ENCODE peak calls at places on chromosome 6, in nine cellular contexts. One of them, this sample, is unnamed.

GRCh38 chr6:132354517-132355167 is 46.6 kb downstream of the MOXD1 start:
- DNase-seq in kidney tubule cell: peak; percentile 75
- DNase-seq in psoas muscle: peak; percentile 57
- DNase-seq in mammary epithelial cell: peak; percentile 52
- DNase-seq in HS-5: no peak
- DNase-seq in HT-29: no peak
- DNase-seq in omental fat pad: no peak
- DNase-seq in T-helper 17 cell: no peak
- DNase-seq in H54: no peak
- DNase-seq in this sample: no peak

GRCh38 chr6:44921787-44922186 is 406.3 kb upstream of the RUNX2 start:
- DNase-seq in omental fat pad: no peak
- DNase-seq in mammary epithelial cell: peak; percentile 3
- DNase-seq in HS-5: no peak
- DNase-seq in kidney tubule cell: no peak
- DNase-seq in psoas muscle: no peak
- DNase-seq in T-helper 17 cell: no peak
- DNase-seq in H54: no peak
- DNase-seq in HT-29: peak; percentile 29
- DNase-seq in this sample: no peak

GRCh38 chr6:109662192-109662591 is 28.8 kb downstream of the AK9 start:
- DNase-seq in H54: no peak
- DNase-seq in psoas muscle: no peak
- DNase-seq in HS-5: no peak
- DNase-seq in omental fat pad: no peak
- DNase-seq in HT-29: no peak
- DNase-seq in T-helper 17 cell: no peak
- DNase-seq in kidney tubule cell: peak; percentile 65
- DNase-seq in mammary epithelial cell: peak; percentile 15
- DNase-seq in this sample: no peak

GRCh38 chr6:121435444-121436069 is at the start of gene GJA1:
- DNase-seq in HT-29: no peak
- DNase-seq in omental fat pad: no peak
- DNase-seq in mammary epithelial cell: peak; percentile 83
- DNase-seq in kidney tubule cell: peak; percentile 79
- DNase-seq in T-helper 17 cell: no peak
- DNase-seq in HS-5: peak; percentile 60
- DNase-seq in psoas muscle: no peak
- DNase-seq in H54: peak; percentile 27
- DNase-seq in this sample: no peak

GRCh38 chr6:124028117-124028516 is 224.5 kb downstream of the NKAIN2 start:
- DNase-seq in omental fat pad: no peak
- DNase-seq in HT-29: no peak
- DNase-seq in HS-5: no peak
- DNase-seq in mammary epithelial cell: no peak
- DNase-seq in psoas muscle: no peak
- DNase-seq in H54: no peak
- DNase-seq in T-helper 17 cell: no peak
- DNase-seq in kidney tubule cell: no peak
- DNase-seq in this sample: no peak

GRCh38 chr6:10730254-10730653 is 7.4 kb downstream of the TMEM14C start:
- DNase-seq in omental fat pad: no peak
- DNase-seq in mammary epithelial cell: no peak
- DNase-seq in H54: no peak
- DNase-seq in HT-29: no peak
- DNase-seq in kidney tubule cell: no peak
- DNase-seq in HS-5: no peak
- DNase-seq in T-helper 17 cell: no peak
- DNase-seq in psoas muscle: no peak
- DNase-seq in this sample: no peak

GRCh38 chr6:36780517-36781210 is 58.6 kb downstream of the CPNE5 start:
- DNase-seq in HT-29: peak; percentile 40
- DNase-seq in kidney tubule cell: no peak
- DNase-seq in H54: no peak
- DNase-seq in HS-5: no peak
- DNase-seq in T-helper 17 cell: no peak
- DNase-seq in mammary epithelial cell: peak; percentile 11
- DNase-seq in psoas muscle: no peak
- DNase-seq in omental fat pad: no peak
- DNase-seq in this sample: no peak

GRCh38 chr6:125236536-125237327 is 65.0 kb downstream of the HDDC2 start:
- DNase-seq in HT-29: no peak
- DNase-seq in H54: no peak
- DNase-seq in kidney tubule cell: no peak
- DNase-seq in mammary epithelial cell: no peak
- DNase-seq in omental fat pad: no peak
- DNase-seq in psoas muscle: no peak
- DNase-seq in T-helper 17 cell: no peak
- DNase-seq in HS-5: no peak
- DNase-seq in this sample: no peak

GRCh38 chr6:8556370-8557018 is 121.1 kb upstream of the SLC35B3 start:
- DNase-seq in H54: no peak
- DNase-seq in HS-5: peak; percentile 79
- DNase-seq in omental fat pad: no peak
- DNase-seq in mammary epithelial cell: peak; percentile 86
- DNase-seq in psoas muscle: no peak
- DNase-seq in HT-29: no peak
- DNase-seq in T-helper 17 cell: no peak
- DNase-seq in kidney tubule cell: peak; percentile 77
- DNase-seq in this sample: no peak

GRCh38 chr6:166354143-166354542 is 11.8 kb upstream of the SFT2D1 start:
- DNase-seq in HT-29: no peak
- DNase-seq in omental fat pad: no peak
- DNase-seq in kidney tubule cell: no peak
- DNase-seq in HS-5: no peak
- DNase-seq in mammary epithelial cell: no peak
- DNase-seq in psoas muscle: no peak
- DNase-seq in T-helper 17 cell: no peak
- DNase-seq in H54: no peak
- DNase-seq in this sample: no peak

GRCh38 chr6:105808571-105808970 is 277.6 kb upstream of the PRDM1 start:
- DNase-seq in HT-29: no peak
- DNase-seq in kidney tubule cell: no peak
- DNase-seq in H54: no peak
- DNase-seq in mammary epithelial cell: no peak
- DNase-seq in psoas muscle: no peak
- DNase-seq in HS-5: no peak
- DNase-seq in T-helper 17 cell: no peak
- DNase-seq in omental fat pad: no peak
- DNase-seq in this sample: no peak

GRCh38 chr6:139149383-139149782 is 14.5 kb downstream of the HECA start:
- DNase-seq in omental fat pad: no peak
- DNase-seq in psoas muscle: no peak
- DNase-seq in HS-5: no peak
- DNase-seq in HT-29: no peak
- DNase-seq in T-helper 17 cell: no peak
- DNase-seq in mammary epithelial cell: no peak
- DNase-seq in H54: no peak
- DNase-seq in kidney tubule cell: no peak
- DNase-seq in this sample: no peak

GRCh38 chr6:28643017-28643740 is 117.5 kb downstream of the GPX5 start:
- DNase-seq in psoas muscle: no peak
- DNase-seq in omental fat pad: no peak
- DNase-seq in mammary epithelial cell: peak; percentile 86
- DNase-seq in T-helper 17 cell: no peak
- DNase-seq in HS-5: peak; percentile 77
- DNase-seq in kidney tubule cell: peak; percentile 87
- DNase-seq in HT-29: peak; percentile 46
- DNase-seq in H54: peak; percentile 39
- DNase-seq in this sample: no peak

GRCh38 chr6:134984821-134985220 is 34.9 kb upstream of the ALDH8A1 start:
- DNase-seq in mammary epithelial cell: peak; percentile 17
- DNase-seq in HT-29: no peak
- DNase-seq in kidney tubule cell: no peak
- DNase-seq in HS-5: no peak
- DNase-seq in H54: no peak
- DNase-seq in omental fat pad: no peak
- DNase-seq in T-helper 17 cell: no peak
- DNase-seq in psoas muscle: no peak
- DNase-seq in this sample: no peak

GRCh38 chr6:56954389-56955170 is at the start of gene BEND6:
- DNase-seq in mammary epithelial cell: peak; percentile 67
- DNase-seq in omental fat pad: no peak
- DNase-seq in kidney tubule cell: peak; percentile 83
- DNase-seq in HT-29: no peak
- DNase-seq in H54: peak; percentile 80
- DNase-seq in psoas muscle: peak; percentile 69
- DNase-seq in HS-5: no peak
- DNase-seq in T-helper 17 cell: peak; percentile 11
- DNase-seq in this sample: peak; percentile 68

GRCh38 chr6:132520953-132521352 is 8.0 kb upstream of the STX7 start:
- DNase-seq in HS-5: no peak
- DNase-seq in psoas muscle: no peak
- DNase-seq in omental fat pad: no peak
- DNase-seq in HT-29: no peak
- DNase-seq in kidney tubule cell: no peak
- DNase-seq in H54: no peak
- DNase-seq in mammary epithelial cell: no peak
- DNase-seq in T-helper 17 cell: no peak
- DNase-seq in this sample: no peak

GRCh38 chr6:54056105-54056504 is 55.1 kb upstream of the MLIP start:
- DNase-seq in psoas muscle: no peak
- DNase-seq in mammary epithelial cell: no peak
- DNase-seq in T-helper 17 cell: no peak
- DNase-seq in HT-29: no peak
- DNase-seq in kidney tubule cell: no peak
- DNase-seq in H54: no peak
- DNase-seq in HS-5: no peak
- DNase-seq in omental fat pad: no peak
- DNase-seq in this sample: no peak

GRCh38 chr6:169371344-169372144 is 117.9 kb upstream of the THBS2 start:
- DNase-seq in omental fat pad: no peak
- DNase-seq in mammary epithelial cell: no peak
- DNase-seq in H54: no peak
- DNase-seq in HT-29: no peak
- DNase-seq in T-helper 17 cell: no peak
- DNase-seq in psoas muscle: no peak
- DNase-seq in HS-5: no peak
- DNase-seq in kidney tubule cell: no peak
- DNase-seq in this sample: no peak

GRCh38 chr6:33171889-33172203 is 20.4 kb downstream of the COL11A2 start:
- DNase-seq in HT-29: no peak
- DNase-seq in kidney tubule cell: no peak
- DNase-seq in omental fat pad: no peak
- DNase-seq in psoas muscle: peak; percentile 46
- DNase-seq in HS-5: no peak
- DNase-seq in T-helper 17 cell: no peak
- DNase-seq in H54: no peak
- DNase-seq in mammary epithelial cell: no peak
- DNase-seq in this sample: no peak

GRCh38 chr6:127514396-127515227 is 4.5 kb downstream of the MTCL3 start:
- DNase-seq in H54: no peak
- DNase-seq in HT-29: no peak
- DNase-seq in mammary epithelial cell: peak; percentile 29
- DNase-seq in HS-5: no peak
- DNase-seq in T-helper 17 cell: peak; percentile 36
- DNase-seq in omental fat pad: no peak
- DNase-seq in psoas muscle: peak; percentile 54
- DNase-seq in kidney tubule cell: peak; percentile 66
- DNase-seq in this sample: no peak

GRCh38 chr6:166236586-166236985 is 68.9 kb upstream of the TBXT start:
- DNase-seq in psoas muscle: no peak
- DNase-seq in omental fat pad: no peak
- DNase-seq in mammary epithelial cell: no peak
- DNase-seq in H54: no peak
- DNase-seq in kidney tubule cell: no peak
- DNase-seq in HT-29: no peak
- DNase-seq in HS-5: no peak
- DNase-seq in T-helper 17 cell: no peak
- DNase-seq in this sample: no peak